ENCODE peak calls at places on chromosomes 6 and 20, in ten cellular contexts. F is tibial nerve, J is small intestine, G is neuronal stem cell, K is A549, X is AG04450, V is kidney, Z is right lobe of liver, U is kidney epithelial cell, O is astrocyte of the spinal cord. T is an unnamed sample.

GRCh38 chr20:24978493-24978892 is 14.1 kb downstream of the APMAP start:
- DNase-seq in Z (no peak), F (no peak), U (no peak), G (no peak), K (no peak), J (no peak), V (no peak), O (no peak), X (no peak), T (no peak)

GRCh38 chr6:41939091-41939847 is 2.3 kb downstream of the CCND3 start:
- DNase-seq in G (peak; percentile 29), V (no peak), Z (peak; percentile 66), U (no peak), J (no peak), X (no peak), K (no peak), O (peak; percentile 30), F (no peak), T (no peak)

GRCh38 chr6:7723554-7723953 is 2.3 kb upstream of the BMP6 start:
- DNase-seq in F (no peak), O (no peak), J (no peak), V (no peak), X (no peak), G (no peak), Z (no peak), K (no peak), U (no peak), T (no peak)

GRCh38 chr6:105560611-105561066 is 157.8 kb upstream of the PREP start:
- DNase-seq in O (peak; percentile 28), Z (no peak), F (no peak), G (no peak), V (no peak), K (no peak), X (no peak), J (no peak), U (no peak), T (no peak)

GRCh38 chr6:57254055-57254717 is 32.1 kb upstream of the RAB23 start:
- DNase-seq in F (no peak), K (no peak), O (no peak), J (no peak), V (no peak), Z (no peak), X (no peak), U (no peak), G (no peak), T (no peak)

GRCh38 chr20:3764659-3765058 is 2.9 kb downstream of the ADISSP start:
- DNase-seq in X (no peak), U (no peak), K (no peak), O (no peak), J (no peak), V (peak; percentile 66), G (no peak), F (no peak), Z (no peak), T (no peak)

GRCh38 chr20:62818592-62819493 is 2.0 kb downstream of the COL9A3 start:
- DNase-seq in K (no peak), F (peak; percentile 68), O (peak; percentile 36), X (no peak), V (peak; percentile 93), Z (no peak), U (no peak), G (no peak), J (no peak), T (no peak)

GRCh38 chr20:43658723-43659419 is 8.0 kb upstream of the MYBL2 start:
- DNase-seq in U (no peak), G (no peak), V (no peak), O (no peak), Z (no peak), F (no peak), J (no peak), X (no peak), K (no peak), T (no peak)

GRCh38 chr6:125111219-125111983 is 42.2 kb upstream of the TPD52L1 start:
- DNase-seq in O (no peak), G (no peak), J (no peak), Z (no peak), K (no peak), X (no peak), V (no peak), F (no peak), U (no peak), T (no peak)

GRCh38 chr6:125112934-125113333 is 40.6 kb upstream of the TPD52L1 start:
- DNase-seq in G (no peak), K (no peak), J (no peak), Z (no peak), O (no peak), U (no peak), V (no peak), X (no peak), F (no peak), T (no peak)

GRCh38 chr6:125116710-125117109 is 36.9 kb upstream of the TPD52L1 start:
- DNase-seq in F (no peak), U (no peak), G (no peak), Z (no peak), K (no peak), X (no peak), V (no peak), O (no peak), J (no peak), T (no peak)

GRCh38 chr6:125116170-125116569 is 37.4 kb upstream of the TPD52L1 start:
- DNase-seq in G (no peak), K (no peak), U (no peak), F (no peak), Z (no peak), J (no peak), O (no peak), X (no peak), V (no peak), T (no peak)

DNA sequence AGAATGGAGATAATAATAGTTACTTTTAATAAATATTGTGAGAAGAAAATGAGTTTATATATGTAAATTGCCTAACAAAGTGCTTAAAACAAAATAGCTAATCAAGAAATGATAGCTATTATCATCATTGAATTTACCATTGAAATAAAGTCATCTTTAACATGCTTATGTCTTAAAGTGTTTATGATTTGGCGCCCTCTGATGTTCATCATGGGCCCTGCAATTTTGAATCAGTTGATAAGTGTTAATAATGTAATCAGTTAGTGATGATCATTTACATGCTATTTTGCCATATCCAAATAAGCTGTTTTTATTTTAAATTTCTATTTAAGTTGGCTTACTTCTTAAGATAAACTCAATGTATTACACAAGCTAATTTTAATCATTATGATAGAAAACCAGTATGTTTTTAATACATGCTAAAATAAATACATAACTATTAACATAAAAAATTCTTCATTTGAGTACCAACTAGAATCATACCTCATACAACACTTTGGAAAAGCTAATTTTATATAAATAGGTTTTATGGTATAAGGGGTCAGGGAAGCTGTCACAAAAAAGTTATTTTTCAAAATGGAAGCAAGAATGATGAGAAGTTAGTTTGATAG is 39.2 kb upstream of the TPD52L1 start:
- DNase-seq in J (peak; percentile 64), U (no peak), Z (no peak), F (peak; percentile 67), K (peak; percentile 15), O (peak; percentile 67), X (no peak), G (no peak), V (no peak), T (peak; percentile 35)
- H3K4me3 ChIP-seq in J (no peak overlapping the region), U (no peak overlapping the region), Z (no peak overlapping the region), F (no peak overlapping the region), K (no peak overlapping the region), O (no peak overlapping the region), X (no peak overlapping the region), G (no peak overlapping the region), V (no peak overlapping the region), T (no peak overlapping the region)

DNA sequence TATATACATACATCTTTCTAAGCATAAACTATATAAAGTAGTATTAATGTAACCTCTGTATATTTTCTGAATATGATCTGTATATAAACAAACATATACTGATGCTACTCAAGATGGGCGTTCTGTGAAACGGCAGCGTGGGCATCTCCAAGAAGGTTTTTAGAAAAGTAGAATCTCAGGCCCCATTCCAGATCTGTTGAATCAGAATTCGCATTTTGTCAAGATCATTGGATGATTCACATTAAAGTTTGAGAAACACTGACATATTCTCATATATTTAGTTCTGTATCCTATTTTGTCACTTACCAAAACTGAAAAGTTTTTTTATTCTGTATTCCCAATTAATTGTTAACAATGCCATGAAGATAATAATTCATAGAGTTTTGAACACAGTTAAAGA is 5.5 kb downstream of the C6orf141 start:
- DNase-seq in O (no peak), K (no peak), G (no peak), J (no peak), V (no peak), Z (no peak), X (no peak), U (no peak), F (no peak), T (no peak)
- H3K4me3 ChIP-seq in O (no peak overlapping the region), K (peak overlapping the region; percentile 12), G (no peak overlapping the region), J (no peak overlapping the region), V (no peak overlapping the region), Z (no peak overlapping the region), X (no peak overlapping the region), U (no peak overlapping the region), F (no peak overlapping the region), T (no peak overlapping the region)

DNA sequence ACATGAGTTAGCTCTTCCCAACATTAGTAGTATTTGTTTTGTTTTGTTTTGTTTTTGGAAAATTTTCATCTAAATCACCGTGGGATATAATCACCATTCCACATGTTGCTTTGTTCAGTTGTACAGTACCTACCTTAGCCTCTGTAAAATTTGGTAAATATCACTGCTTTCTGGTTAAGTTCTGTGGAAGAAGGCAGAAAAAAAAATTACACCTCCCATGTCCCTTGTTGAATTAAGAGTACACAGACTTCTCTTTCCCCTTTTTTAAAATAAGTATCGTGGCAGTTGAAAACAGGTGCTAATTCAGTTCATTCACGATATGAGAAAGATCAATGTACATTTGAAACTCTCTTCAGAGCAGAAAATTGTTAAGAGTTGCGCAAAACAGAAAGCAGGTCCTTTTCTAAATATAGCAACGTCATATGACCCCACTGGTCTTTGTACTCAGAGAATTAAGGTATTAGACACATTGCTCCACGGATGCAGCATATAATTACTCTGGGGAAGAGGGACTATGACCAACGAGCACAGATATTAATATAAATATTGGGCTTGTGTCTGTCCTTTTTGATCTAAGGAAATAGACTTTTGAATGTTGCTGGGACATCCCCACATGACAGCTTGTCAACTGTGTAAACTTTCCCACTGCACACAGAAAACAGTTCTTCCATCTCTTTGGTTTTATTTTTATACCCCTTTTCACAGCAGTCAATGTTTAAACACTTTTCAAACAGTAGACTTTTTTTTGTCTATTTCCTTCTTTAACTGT is 58.6 kb upstream of the ZNF217 start:
- DNase-seq in F (no peak), U (no peak), J (peak; percentile 84), O (no peak), X (no peak), Z (no peak), K (no peak), V (no peak), G (no peak), T (no peak)
- H3K4me3 ChIP-seq in F (no peak overlapping the region), U (no peak overlapping the region), J (no peak overlapping the region), O (no peak overlapping the region), X (no peak overlapping the region), Z (peak overlapping the region; percentile 9), K (no peak overlapping the region), V (peak overlapping the region; percentile 47), G (no peak overlapping the region), T (no peak overlapping the region)

DNA sequence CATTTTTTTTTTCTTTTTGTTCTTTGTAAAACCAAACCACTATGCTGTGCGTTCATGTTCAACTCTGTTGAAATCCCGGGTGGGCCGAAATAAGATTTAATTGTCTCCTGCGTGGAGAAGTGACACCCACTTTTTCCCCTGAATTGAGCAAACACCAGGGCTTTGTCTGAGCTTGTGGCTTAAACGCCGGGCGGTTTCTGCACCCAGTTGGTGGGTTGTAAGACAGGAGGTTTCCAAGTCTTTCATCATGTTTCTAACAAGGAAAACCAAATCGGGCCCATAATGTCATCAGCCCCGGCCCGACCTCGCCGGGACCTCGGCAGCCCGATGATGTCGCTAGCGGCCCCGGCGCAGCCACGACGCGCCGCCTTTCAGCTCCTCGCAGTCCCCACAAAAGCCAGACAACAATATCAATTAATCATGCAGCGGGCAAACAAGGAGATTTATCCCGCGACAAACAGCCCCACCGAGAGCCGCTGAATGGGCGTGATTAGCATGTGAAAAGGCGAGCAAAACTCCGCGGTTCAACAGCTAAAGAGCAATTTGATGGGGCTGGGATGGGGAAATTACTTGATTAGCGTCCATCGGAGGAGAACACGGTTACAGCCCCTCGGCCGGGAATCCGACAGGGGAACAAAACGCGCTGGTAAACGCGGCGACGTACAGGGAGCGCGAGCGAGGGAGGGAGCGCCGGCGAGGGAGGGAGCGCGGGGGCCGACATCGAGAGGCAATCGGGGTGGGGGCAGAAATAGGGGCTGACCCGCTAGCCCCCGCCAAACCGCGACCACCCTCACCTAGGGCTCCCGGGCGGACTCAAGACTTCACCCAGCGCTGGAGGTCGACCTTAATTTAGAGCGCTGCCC is 5.3 kb downstream of the LINC00237 start:
- DNase-seq in Z (no peak), X (no peak), G (peak; percentile 71), K (no peak), U (no peak), O (peak; percentile 18), V (no peak), F (no peak), J (no peak), T (no peak)
- H3K4me3 ChIP-seq in Z (peak overlapping the region; percentile 45), X (peak overlapping the region; percentile 40), G (peak overlapping the region; percentile 41), K (peak overlapping the region; percentile 37), U (no peak overlapping the region), O (no peak overlapping the region), V (peak overlapping the region; percentile 46), F (peak overlapping the region; percentile 45), J (peak overlapping the region; percentile 1), T (no peak overlapping the region)

T was measured in SK-N-MC.